ENCODE peak calls at places on chromosomes 6 and 20, in five cellular contexts. G, Z, R, U and K are unnamed samples. For H3K36me3, the result is how much of the 10 kb centered on the place peaks cover.

GRCh38 chr6:129494586-129494985 is 215.4 kb downstream of the ARHGAP18 start:
- DNase-seq in U (no peak), G (no peak), R (no peak), Z (no peak), K (no peak)

GRCh38 chr20:19835533-19836222 is 77.6 kb downstream of the RIN2 start:
- DNase-seq in R (peak), G (no peak), Z (no peak), U (no peak), K (no peak)

GRCh38 chr6:128152551-128152950 is 251.7 kb upstream of the THEMIS start:
- DNase-seq in Z (no peak), U (no peak), G (no peak), R (no peak), K (no peak)

GRCh38 chr6:120198033-120198432 is 848.5 kb upstream of the MAN1A1 start:
- DNase-seq in Z (no peak), U (no peak), R (no peak), G (peak), K (no peak)

GRCh38 chr6:527989-528673 is 128.8 kb downstream of the HUS1B start:
- DNase-seq in U (no peak), G (no peak), R (no peak), Z (no peak), K (no peak)

GRCh38 chr6:19551611-19552010 is 285.6 kb upstream of the ID4 start:
- DNase-seq in R (no peak), G (no peak), Z (no peak), U (no peak), K (no peak)

GRCh38 chr20:5486377-5487054 is 169.8 kb upstream of the PROKR2 start:
- DNase-seq in U (no peak), Z (no peak), R (no peak), G (no peak), K (no peak)

GRCh38 chr6:148431840-148432239 is 89.2 kb downstream of the SASH1 start:
- DNase-seq in G (no peak), R (no peak), Z (no peak), U (no peak), K (no peak)

GRCh38 chr6:5763407-5763806 is 243.3 kb downstream of the NRN1 start:
- DNase-seq in Z (no peak), G (peak), R (no peak), U (no peak), K (no peak)

GRCh38 chr20:54351371-54352136 is 123.8 kb upstream of the DOK5 start:
- DNase-seq in R (no peak), Z (no peak), U (no peak), G (no peak), K (no peak)

GRCh38 chr6:111087871-111088667 is 766 bp downstream of the SLC16A10 start:
- DNase-seq in Z (peak), R (peak), U (no peak), G (peak), K (peak)

GRCh38 chr6:69994251-69994650 is 127.9 kb downstream of the COL19A1 start:
- DNase-seq in R (no peak), U (no peak), G (peak), Z (no peak), K (no peak)

GRCh38 chr6:13767121-13767794 is 47.1 kb downstream of the MCUR1 start:
- DNase-seq in U (peak), R (peak), Z (peak), G (peak), K (peak)

GRCh38 chr6:22466665-22467064 is 102.7 kb upstream of the HDGFL1 start:
- DNase-seq in G (no peak), R (peak), Z (no peak), U (no peak), K (no peak)

GRCh38 chr20:58577871-58578615 is 62.8 kb upstream of the APCDD1L start:
- DNase-seq in Z (no peak), U (no peak), G (no peak), R (no peak), K (no peak)

GRCh38 chr6:57423468-57423867 is 106.0 kb downstream of the PRIM2 start:
- DNase-seq in U (no peak), R (peak), Z (no peak), G (peak), K (no peak)

DNA sequence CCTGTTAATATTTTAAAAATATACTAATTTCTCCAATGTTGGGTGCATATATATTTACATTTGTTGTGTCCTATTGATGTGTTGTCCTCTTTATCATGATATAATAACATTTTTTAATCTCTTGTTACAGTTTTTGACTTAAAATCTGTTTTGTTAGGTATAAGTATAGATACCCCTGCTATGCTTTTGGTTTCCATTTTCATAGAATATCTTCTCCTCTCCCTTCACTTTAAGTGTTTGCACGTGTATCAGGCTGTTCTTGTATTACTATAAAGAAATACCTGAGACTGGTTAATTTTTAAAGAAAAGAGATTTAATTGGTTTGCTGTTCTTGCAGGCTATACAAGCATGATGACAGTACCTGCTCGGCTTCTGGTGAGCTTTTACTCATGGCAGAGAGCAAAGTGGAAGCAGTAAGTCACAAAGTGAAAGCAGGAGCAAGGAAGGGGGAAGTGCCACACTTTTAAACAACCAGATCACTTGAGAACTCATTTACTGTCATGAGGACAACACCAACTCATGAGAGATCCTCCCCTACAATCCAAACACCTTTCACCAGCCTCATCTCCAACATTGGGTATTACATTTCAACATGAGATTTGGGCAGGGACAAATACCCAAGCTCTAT is 340.5 kb upstream of the SYNCRIP start:
- DNase-seq in U (no peak), R (no peak), Z (no peak), G (no peak), K (no peak)
- H3K27ac ChIP-seq in U (no peak), R (no peak), Z (no peak), G (no peak), K (no peak)

GRCh38 chr6:41063884-41064285 is 8.3 kb downstream of the OARD1 start:
- DNase-seq in U (no peak), Z (no peak), G (no peak), R (no peak), K (no peak)

GRCh38 chr6:41059569-41059968 is 6.6 kb downstream of the APOBEC2 start:
- DNase-seq in R (no peak), G (peak), U (no peak), Z (no peak), K (no peak)

GRCh38 chr6:41064841-41065240 is 7.3 kb downstream of the OARD1 start:
- DNase-seq in G (no peak), R (no peak), Z (no peak), U (no peak), K (no peak)

GRCh38 chr6:41061196-41061726 is 8.3 kb downstream of the APOBEC2 start:
- DNase-seq in G (no peak), U (no peak), R (no peak), Z (no peak), K (no peak)

GRCh38 chr6:41062056-41062455 is 9.1 kb downstream of the APOBEC2 start:
- DNase-seq in U (no peak), G (no peak), R (no peak), Z (no peak), K (no peak)
- H3K36me3 ChIP-seq in U (under half), G (under half), R (under half), Z (under half), K (under half)

GRCh38 chr6:125863023-125863422 is 72.3 kb downstream of the NCOA7 start:
- DNase-seq in R (no peak), U (no peak), Z (no peak), G (no peak), K (no peak)
- H3K27ac ChIP-seq in R (no peak), U (no peak), Z (no peak), G (no peak), K (no peak)

GRCh38 chr20:32157611-32158010 is 48.1 kb downstream of the TM9SF4 start:
- DNase-seq in G (no peak), R (no peak), U (no peak), Z (no peak), K (no peak)
- H3K36me3 ChIP-seq in G (half or more), R (half or more), U (under half), Z (under half), K (under half)

GRCh38 chr20:4181956-4182945 is 166.9 kb upstream of the RNF24 start:
- DNase-seq in R (no peak), Z (no peak), G (no peak), U (no peak), K (no peak)
- H3K27ac ChIP-seq in R (no peak), Z (no peak), G (no peak), U (no peak), K (no peak)

GRCh38 chr20:35467339-35468224 is 12.2 kb downstream of the CEP250 start:
- DNase-seq in G (peak), U (no peak), Z (no peak), R (no peak), K (no peak)
- H3K36me3 ChIP-seq in G (half or more), U (under half), Z (under half), R (under half), K (under half)

DNA sequence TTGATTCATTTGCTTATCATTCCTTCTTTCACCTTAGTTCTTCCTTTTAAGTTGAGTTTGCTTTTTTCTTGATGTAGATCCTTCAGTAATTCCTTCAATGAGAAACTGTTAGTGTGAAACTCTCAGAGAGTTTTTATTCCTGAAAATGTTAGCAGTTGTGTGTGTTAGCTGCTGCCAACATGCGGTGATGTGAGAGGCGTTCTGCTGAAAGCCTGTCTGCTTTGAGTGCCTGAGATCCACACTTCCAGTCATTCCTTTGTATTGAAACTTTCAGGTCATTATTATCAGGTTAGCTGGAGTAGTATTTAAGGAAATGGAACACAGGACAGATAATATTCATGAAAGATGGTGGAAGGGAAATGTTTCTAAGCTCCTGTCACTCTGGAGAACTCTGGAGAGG is 70.0 kb upstream of the SUPT3H start:
- DNase-seq in U (no peak), Z (no peak), G (no peak), R (no peak), K (no peak)
- H3K27ac ChIP-seq in U (peak), Z (no peak), G (peak), R (no peak), K (no peak)

DNA sequence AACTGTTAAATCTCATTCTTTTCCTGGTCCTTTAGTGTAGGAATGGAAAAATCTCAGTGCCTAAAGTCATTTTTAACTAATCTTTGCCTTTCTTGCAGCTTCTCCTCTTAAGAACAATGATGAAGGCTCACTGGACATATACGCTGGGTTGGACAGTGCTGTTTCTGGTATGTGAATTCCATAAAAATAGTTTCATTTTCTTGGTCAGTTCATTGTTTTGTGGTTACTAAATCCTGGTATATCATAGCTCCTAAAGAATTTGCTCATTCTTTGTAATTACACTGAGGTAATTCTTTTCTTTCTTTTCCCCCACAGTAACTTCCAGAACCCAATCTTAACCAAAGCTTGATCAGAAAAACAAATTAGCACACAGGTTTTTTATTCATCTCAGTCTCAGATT is 23.4 kb downstream of the CASP8AP2 start:
- DNase-seq in Z (no peak), G (peak), R (no peak), U (no peak), K (no peak)
- H3K36me3 ChIP-seq in Z (under half), G (half or more), R (under half), U (under half), K (under half)

DNA sequence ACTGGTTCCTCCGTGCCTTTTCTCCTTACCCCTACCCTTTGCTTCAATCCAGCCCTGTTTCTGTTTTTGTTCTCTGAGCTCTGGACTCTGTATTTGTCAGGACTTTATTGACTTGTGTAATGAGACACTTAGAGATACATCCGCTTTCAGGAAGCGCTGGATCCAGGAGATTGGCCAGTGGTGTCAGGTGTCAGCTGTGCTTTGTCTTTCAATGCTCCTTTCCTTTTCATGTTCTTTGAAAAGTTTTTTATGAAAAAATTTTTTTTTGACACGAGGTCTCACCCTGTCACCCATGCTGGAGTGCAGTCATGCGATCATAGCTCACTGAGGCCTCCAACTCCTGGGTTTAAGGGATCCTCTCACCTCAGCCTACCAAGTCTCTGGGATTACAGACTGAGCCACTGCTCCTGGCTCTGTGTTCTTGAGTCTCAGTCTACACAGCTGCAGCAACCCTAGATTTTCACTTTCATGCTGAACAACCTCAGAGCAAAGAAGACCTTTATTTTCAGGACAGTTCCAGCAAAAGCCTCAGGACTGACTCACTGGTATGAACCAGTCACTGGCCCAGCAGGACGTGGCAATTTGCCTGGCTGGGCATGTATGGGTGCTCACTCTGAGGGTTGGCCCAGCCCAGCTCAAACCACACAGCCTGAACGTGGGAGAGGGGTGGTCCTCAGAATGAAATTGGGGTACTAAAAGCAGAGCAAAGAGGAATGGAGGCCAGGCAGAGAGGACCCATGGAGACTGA is 108.5 kb downstream of the DHX35 start:
- DNase-seq in Z (no peak), U (no peak), G (no peak), R (no peak), K (no peak)
- H3K27ac ChIP-seq in Z (no peak), U (no peak), G (no peak), R (no peak), K (no peak)